ENCODE peak calls at places on chromosome 1, in six cellular contexts. Q is stromal cell of bone marrow; X is glutamatergic neuron; D is A673; Z is bronchial epithelial cell; O is CD4-positive, alpha-beta T cell. P is an unnamed sample.

GRCh38 chr1:95069711-95070093 is 3.0 kb downstream of the ALG14 start:
- DNase-seq in Q (no peak), X (no peak), D (no peak), Z (no peak), O (no peak), P (no peak)

GRCh38 chr1:153697191-153697872 is 18.8 kb downstream of the NPR1 start:
- DNase-seq in Q (no peak), X (no peak), D (no peak), Z (peak), O (no peak), P (no peak)

GRCh38 chr1:203511513-203511912 is 17.6 kb downstream of the OPTC start:
- DNase-seq in Q (no peak), X (no peak), D (no peak), Z (no peak), O (no peak), P (no peak)

GRCh38 chr1:168019407-168019806 is 82.5 kb upstream of the MPC2 start:
- DNase-seq in Q (no peak), X (no peak), D (no peak), Z (no peak), O (no peak), P (no peak)

GRCh38 chr1:16072616-16073484 is 601 bp downstream of the FAM131C start:
- DNase-seq in Q (no peak), X (peak), D (no peak), Z (no peak), O (no peak), P (peak)

GRCh38 chr1:64965239-64966157 is 851 bp downstream of the JAK1 start:
- DNase-seq in Q (no peak), X (peak), D (peak), Z (no peak), O (peak), P (peak)

GRCh38 chr1:53278294-53278693 is 40.0 kb upstream of the MAGOH start:
- DNase-seq in Q (no peak), X (peak), D (peak), Z (no peak), O (peak), P (no peak)

GRCh38 chr1:185917646-185918045 is 183.5 kb downstream of the HMCN1 start:
- DNase-seq in Q (peak), X (no peak), D (peak), Z (peak), O (no peak), P (no peak)

GRCh38 chr1:59294423-59294822 is 2.5 kb upstream of the FGGY start:
- DNase-seq in Q (no peak), X (no peak), D (no peak), Z (no peak), O (no peak), P (no peak)

GRCh38 chr1:213737398-213738040 is 250.3 kb upstream of the PROX1 start:
- DNase-seq in Q (no peak), X (no peak), D (no peak), Z (no peak), O (no peak), P (no peak)

GRCh38 chr1:49728377-49728776 is 295.4 kb downstream of the AGBL4 start:
- DNase-seq in Q (no peak), X (no peak), D (peak), Z (peak), O (no peak), P (no peak)

GRCh38 chr1:2298685-2299673 is 70.9 kb downstream of the SKI start:
- DNase-seq in Q (no peak), X (no peak), D (no peak), Z (peak), O (no peak), P (no peak)

GRCh38 chr1:25799758-25800537 is at the start of gene SELENON:
- DNase-seq in Q (no peak), X (peak), D (peak), Z (no peak), O (no peak), P (peak)

GRCh38 chr1:87325982-87326738 is 2.5 kb upstream of the LMO4 start:
- DNase-seq in Q (no peak), X (no peak), D (peak), Z (peak), O (no peak), P (peak)

GRCh38 chr1:14987829-14988603 is 165.5 kb upstream of the TMEM51 start:
- DNase-seq in Q (no peak), X (peak), D (no peak), Z (no peak), O (no peak), P (no peak)